ENCODE peak calls at places on chromosomes 11 and 22, in six cellular contexts. P is astrocyte; M is stimulated activated CD8-positive, alpha-beta memory T cell treated with anti-CD3 and anti-CD28 coated beads, Interleukin-15, amount 100 ng/mL, for 1 hour; E is stimulated activated naive CD4-positive, alpha-beta T cell; R is activated CD4-positive, CD25-positive, alpha-beta regulatory T cell treated with anti-CD3 and anti-CD28 coated beads, Interleukin-2, amount 50 U/mL, for 72 hours; L is AG10803. B is an unnamed sample.

GRCh38 chr11:72696866-72697428 is 22.7 kb upstream of the PDE2A start:
- DNase-seq in P (no peak), M (no peak), E (no peak), R (no peak), L (peak), B (no peak)

GRCh38 chr22:27850000-27850465 is 48.5 kb upstream of the MN1 start:
- DNase-seq in P (peak), M (no peak), E (no peak), R (no peak), L (peak), B (no peak)

GRCh38 chr11:72222106-72222891 is 2.3 kb upstream of the INPPL1 start:
- DNase-seq in P (no peak), M (no peak), E (no peak), R (no peak), L (no peak), B (no peak)

GRCh38 chr11:129143335-129143734 is 48.8 kb downstream of the ARHGAP32 start:
- DNase-seq in P (peak), M (no peak), E (no peak), R (no peak), L (peak), B (peak)

GRCh38 chr22:17672417-17672991 is 33.9 kb downstream of the BCL2L13 start:
- DNase-seq in P (peak), M (no peak), E (no peak), R (no peak), L (no peak), B (peak)

GRCh38 chr11:29750392-29750791 is 266.4 kb downstream of the KCNA4 start:
- DNase-seq in P (no peak), M (no peak), E (no peak), R (no peak), L (no peak), B (no peak)

GRCh38 chr11:60378359-60378758 is at the start of gene MS4A7:
- DNase-seq in P (no peak), M (no peak), E (no peak), R (no peak), L (no peak), B (no peak)

GRCh38 chr22:44366372-44367310 is 53.9 kb upstream of the SHISAL1 start:
- DNase-seq in P (no peak), M (no peak), E (no peak), R (no peak), L (no peak), B (no peak)

GRCh38 chr22:23098718-23099524 is 28.6 kb downstream of the GNAZ start:
- DNase-seq in P (no peak), M (no peak), E (no peak), R (no peak), L (no peak), B (no peak)

GRCh38 chr11:118052581-118053206 is 24.2 kb upstream of the TMPRSS4 start:
- DNase-seq in P (no peak), M (no peak), E (no peak), R (no peak), L (no peak), B (no peak)

GRCh38 chr11:46366260-46366659 is 15.2 kb upstream of the MDK start:
- DNase-seq in P (no peak), M (no peak), E (no peak), R (no peak), L (no peak), B (no peak)

GRCh38 chr11:112085822-112086421 is 634 bp downstream of the TIMM8B start:
- DNase-seq in P (no peak), M (no peak), E (no peak), R (peak), L (peak), B (peak)

GRCh38 chr11:134510171-134510570 is 98.1 kb upstream of the B3GAT1 start:
- DNase-seq in P (no peak), M (no peak), E (no peak), R (no peak), L (no peak), B (no peak)

GRCh38 chr11:130848361-130849214 is 67.7 kb downstream of the SNX19 start:
- DNase-seq in P (no peak), M (no peak), E (no peak), R (no peak), L (no peak), B (no peak)

GRCh38 chr11:121996574-121996973 is 119.4 kb downstream of the BLID start:
- DNase-seq in P (no peak), M (no peak), E (no peak), R (no peak), L (peak), B (no peak)

GRCh38 chr22:46275455-46276129 is 7.8 kb downstream of the TTC38 start:
- DNase-seq in P (no peak), M (no peak), E (no peak), R (no peak), L (no peak), B (no peak)

GRCh38 chr22:46114518-46115387 is 35.6 kb upstream of the PPARA start:
- DNase-seq in P (no peak), M (no peak), E (no peak), R (no peak), L (no peak), B (peak)

GRCh38 chr11:111923951-111924350 is 5.2 kb downstream of the C11orf52 start:
- DNase-seq in P (no peak), M (no peak), E (no peak), R (no peak), L (no peak), B (no peak)

GRCh38 chr11:70032470-70032795 is 45.7 kb upstream of the ANO1 start:
- DNase-seq in P (no peak), M (no peak), E (no peak), R (no peak), L (no peak), B (no peak)

GRCh38 chr11:125128450-125128849 is 17.0 kb upstream of the TMEM218 start:
- DNase-seq in P (peak), M (no peak), E (no peak), R (no peak), L (peak), B (peak)

GRCh38 chr22:46297151-46297819 is 615 bp downstream of the GTSE1 start:
- DNase-seq in P (peak), M (no peak), E (no peak), R (peak), L (peak), B (peak)

GRCh38 chr11:114275295-114275694 is 20.9 kb upstream of the NNMT start:
- DNase-seq in P (no peak), M (no peak), E (no peak), R (no peak), L (no peak), B (no peak)

GRCh38 chr11:1071571-1072115 is 3.0 kb upstream of the MUC2 start:
- DNase-seq in P (no peak), M (no peak), E (no peak), R (peak), L (no peak), B (no peak)

GRCh38 chr22:39896313-39896996 is 2.9 kb upstream of the ENTHD1 start:
- DNase-seq in P (no peak), M (no peak), E (no peak), R (no peak), L (no peak), B (no peak)

GRCh38 chr22:37887610-37888378 is 18.3 kb upstream of the MICALL1 start:
- DNase-seq in P (peak), M (no peak), E (no peak), R (no peak), L (peak), B (peak)

GRCh38 chr11:65611758-65612603 is 2.0 kb downstream of the MAP3K11 start:
- DNase-seq in P (no peak), M (no peak), E (no peak), R (no peak), L (no peak), B (no peak)

GRCh38 chr22:40235418-40235817 is 57.7 kb downstream of the TNRC6B start:
- DNase-seq in P (peak), M (no peak), E (no peak), R (no peak), L (peak), B (peak)

GRCh38 chr11:1573077-1573846 is 1.2 kb upstream of the DUSP8 start:
- DNase-seq in P (no peak), M (no peak), E (no peak), R (peak), L (no peak), B (no peak)

GRCh38 chr11:131070365-131070764 is 154.1 kb upstream of the SNX19 start:
- DNase-seq in P (no peak), M (no peak), E (no peak), R (no peak), L (no peak), B (no peak)

GRCh38 chr22:43889366-43890253 is 2.2 kb downstream of the PNPLA5 start:
- DNase-seq in P (no peak), M (no peak), E (no peak), R (no peak), L (peak), B (peak)

GRCh38 chr22:38864361-38865191 is 7.4 kb downstream of the CBX6 start:
- DNase-seq in P (no peak), M (no peak), E (no peak), R (no peak), L (no peak), B (no peak)

GRCh38 chr11:86692317-86692716 is 19.9 kb upstream of the ME3 start:
- DNase-seq in P (peak), M (no peak), E (no peak), R (no peak), L (no peak), B (no peak)

GRCh38 chr11:1059759-1060158 is 14.9 kb upstream of the MUC2 start:
- DNase-seq in P (no peak), M (no peak), E (no peak), R (no peak), L (no peak), B (no peak)